ENCODE peak calls at places on chromosomes 1 and 21, in four cellular contexts. Z is body of pancreas, Y is heart left ventricle, E is IMR-90. N is an unnamed sample.
A peak's percentile ranks its signal among the peaks of the same experiment; 100 is the strongest.

GRCh38 chr21:35303085-35303484 is 254.0 kb upstream of the RUNX1 start:
- DNase-seq in Y (no peak), Z (no peak), E (peak; percentile 93), N (no peak)

GRCh38 chr1:21175324-21175669 is 1.4 kb downstream of the EIF4G3 start:
- DNase-seq in Y (peak; percentile 50), E (peak; percentile 27), Z (peak; percentile 34), N (no peak)

GRCh38 chr1:69055223-69055622 is 512.5 kb upstream of the LRRC7 start:
- DNase-seq in Y (no peak), Z (no peak), E (peak; percentile 5), N (no peak)

GRCh38 chr1:42692941-42693340 is 10.7 kb downstream of the YBX1 start:
- DNase-seq in Z (no peak), Y (no peak), E (no peak), N (no peak)

GRCh38 chr1:63799324-63799723 is 25.5 kb downstream of the ROR1 start:
- DNase-seq in E (peak; percentile 38), Z (no peak), Y (no peak), N (no peak)

GRCh38 chr1:203158423-203158822 is 17.2 kb downstream of the MYBPH start:
- DNase-seq in Y (no peak), Z (no peak), E (no peak), N (no peak)

GRCh38 chr1:50358962-50359361 is 64.3 kb downstream of the DMRTA2 start:
- DNase-seq in Y (no peak), Z (no peak), E (no peak), N (no peak)

GRCh38 chr1:151596166-151596933 is 15.5 kb upstream of the SNX27 start:
- DNase-seq in Y (no peak), E (peak; percentile 41), Z (peak; percentile 67), N (no peak)

GRCh38 chr1:205324781-205325180 is 3.2 kb upstream of the NUAK2 start:
- DNase-seq in Z (peak; percentile 41), Y (no peak), E (peak; percentile 77), N (no peak)

GRCh38 chr1:183931646-183932271 is 105.8 kb downstream of the COLGALT2 start:
- DNase-seq in Y (no peak), E (no peak), Z (no peak), N (no peak)

GRCh38 chr1:41500378-41500777 is 15.9 kb upstream of the EDN2 start:
- DNase-seq in Z (peak; percentile 97), E (no peak), Y (peak; percentile 83), N (no peak)

GRCh38 chr21:32920474-32920873 is 105.3 kb upstream of the OLIG2 start:
- DNase-seq in Y (no peak), Z (no peak), E (no peak), N (no peak)

GRCh38 chr1:10965621-10966226 is 46.7 kb upstream of the TARDBP start:
- DNase-seq in E (no peak), Y (peak; percentile 38), Z (peak; percentile 64), N (no peak)

GRCh38 chr1:198901280-198901679 is 262.4 kb downstream of the PTPRC start:
- DNase-seq in Y (no peak), E (no peak), Z (no peak), N (no peak)

GRCh38 chr1:5955479-5955977 is 36.7 kb downstream of the NPHP4 start:
- DNase-seq in Z (no peak), E (no peak), Y (no peak), N (no peak)

GRCh38 chr1:94270801-94271203 is 33.4 kb upstream of the ARHGAP29 start:
- DNase-seq in E (peak; percentile 86), Z (no peak), Y (no peak), N (no peak)

GRCh38 chr1:5239911-5240310 is 585.5 kb downstream of the AJAP1 start:
- DNase-seq in Y (no peak), E (no peak), Z (peak; percentile 28), N (no peak)

GRCh38 chr1:212613440-212614335 is 5.1 kb downstream of the ATF3 start:
- DNase-seq in Z (no peak), E (no peak), Y (no peak), N (no peak)

GRCh38 chr21:38241029-38241740 is 15.6 kb upstream of the KCNJ15 start:
- DNase-seq in Y (peak; percentile 56), Z (peak; percentile 27), E (no peak), N (no peak)

GRCh38 chr1:39047374-39048229 is 21.5 kb downstream of the NDUFS5 start:
- DNase-seq in E (peak; percentile 87), Y (peak; percentile 54), Z (peak; percentile 13), N (peak; percentile 93)

GRCh38 chr1:35499652-35500176 is 57.5 kb downstream of the KIAA0319L start:
- DNase-seq in Z (peak; percentile 16), Y (no peak), E (no peak), N (no peak)

GRCh38 chr1:235639586-235640205 is 9.9 kb downstream of the GNG4 start:
- DNase-seq in E (no peak), Y (no peak), Z (no peak), N (peak; percentile 52)

GRCh38 chr21:15671188-15671587 is 58.6 kb upstream of the USP25 start:
- DNase-seq in Y (no peak), E (no peak), Z (no peak), N (no peak)

GRCh38 chr1:162757476-162757875 is 33.0 kb upstream of the HSD17B7 start:
- DNase-seq in Z (no peak), E (peak; percentile 52), Y (no peak), N (no peak)

GRCh38 chr1:186463511-186463910 is 2.6 kb upstream of the PDC start:
- DNase-seq in Y (no peak), Z (no peak), E (no peak), N (no peak)

GRCh38 chr1:67831850-67832513 is 1.3 kb downstream of the GNG12 start:
- DNase-seq in E (peak; percentile 81), Z (peak; percentile 63), Y (peak; percentile 66), N (no peak)

GRCh38 chr1:97186381-97186780 is 464.8 kb downstream of the PTBP2 start:
- DNase-seq in Y (no peak), E (no peak), Z (peak; percentile 5), N (no peak)

GRCh38 chr1:229848762-229849677 is 218.0 kb upstream of the GALNT2 start:
- DNase-seq in Y (no peak), Z (peak; percentile 40), E (peak; percentile 26), N (no peak)

GRCh38 chr1:7135463-7135862 is 350.2 kb downstream of the CAMTA1 start:
- DNase-seq in Y (no peak), Z (no peak), E (no peak), N (no peak)

GRCh38 chr1:106568575-106568974 is 487.9 kb upstream of the PRMT6 start:
- DNase-seq in Y (no peak), E (no peak), Z (no peak), N (no peak)

GRCh38 chr1:196071452-196071851 is 536.8 kb downstream of the KCNT2 start:
- DNase-seq in Z (no peak), E (no peak), Y (no peak), N (no peak)

GRCh38 chr1:2406451-2407041 is 5.8 kb downstream of the PEX10 start:
- DNase-seq in E (no peak), Z (no peak), Y (no peak), N (no peak)

GRCh38 chr1:177301425-177302124 is 130.8 kb downstream of the BRINP2 start:
- DNase-seq in Y (no peak), E (no peak), Z (no peak), N (no peak)

GRCh38 chr1:40404670-40405462 is 31.3 kb downstream of the SMAP2 start:
- DNase-seq in E (peak; percentile 79), Y (no peak), Z (peak; percentile 38), N (no peak)

GRCh38 chr1:85201340-85202091 is 700 bp upstream of the SYDE2 start:
- DNase-seq in Y (peak; percentile 64), E (peak; percentile 49), Z (peak; percentile 84), N (no peak)

GRCh38 chr1:23274134-23274505 is 56.8 kb upstream of the HTR1D start:
- DNase-seq in Z (no peak), E (no peak), Y (no peak), N (no peak)

GRCh38 chr1:18344755-18345154 is 136.0 kb upstream of the KLHDC7A start:
- DNase-seq in Z (no peak), Y (no peak), E (no peak), N (no peak)
- TF ChIP-seq POLR2A in Z (no peak), Y (no peak), E (no peak), N (no peak)

DNA sequence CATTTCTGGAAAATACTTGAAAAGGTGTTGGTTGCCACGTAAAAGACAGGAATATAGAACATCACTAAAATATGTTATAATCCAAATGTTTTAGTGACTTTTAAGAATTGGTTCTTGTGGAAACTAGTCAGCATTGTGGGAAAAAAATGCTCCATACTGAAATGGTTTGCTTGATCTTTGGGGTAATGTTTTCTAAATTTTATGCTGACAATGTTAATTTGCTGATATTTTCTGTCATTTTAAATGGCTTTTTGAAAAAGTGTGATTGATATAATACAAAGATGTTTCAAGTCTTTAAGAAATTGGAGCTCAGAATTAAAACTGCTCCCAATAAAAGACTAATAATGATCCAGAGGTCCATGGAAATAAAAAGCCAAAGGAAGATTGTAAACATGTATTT is 610.9 kb downstream of the ADGRL2 start:
- DNase-seq in Y (no peak), E (no peak), Z (no peak), N (no peak)
- H3K9me3 ChIP-seq in Y (no peaks in the 10 kb centered on the region), E (no peaks in the 10 kb centered on the region), Z (no peaks in the 10 kb centered on the region), N (no peaks in the 10 kb centered on the region)

GRCh38 chr1:46303038-46303871 is at the start of the genes LRRC41 and UQCRH:
- DNase-seq in Y (peak; percentile 96), Z (peak; percentile 96), E (peak; percentile 98), N (peak; percentile 98)
- TF ChIP-seq POLR2A in Y (peak; percentile 14), Z (peak; percentile 97), E (peak; percentile 97), N (no peak)

GRCh38 chr1:227908366-227908765 is 39.4 kb downstream of the WNT9A start:
- DNase-seq in E (no peak), Z (no peak), Y (no peak), N (no peak)
- H3K9me3 ChIP-seq in E (no peaks in the 10 kb centered on the region), Z (no peaks in the 10 kb centered on the region), Y (no peaks in the 10 kb centered on the region), N (no peaks in the 10 kb centered on the region)

GRCh38 chr1:25699501-25700089 is 83.0 kb downstream of the MAN1C1 start:
- DNase-seq in E (no peak), Z (peak; percentile 14), Y (peak; percentile 89), N (no peak)
- TF ChIP-seq POLR2A in E (no peak), Z (no peak), Y (no peak), N (no peak)

GRCh38 chr1:9200441-9200840 is 34.1 kb upstream of the H6PD start:
- DNase-seq in Z (no peak), E (peak; percentile 61), Y (no peak), N (no peak)

GRCh38 chr1:9204156-9204720 is 30.3 kb upstream of the H6PD start:
- DNase-seq in E (no peak), Y (no peak), Z (no peak), N (no peak)

GRCh38 chr1:9202240-9202870 is 32.2 kb upstream of the H6PD start:
- DNase-seq in Z (no peak), Y (no peak), E (no peak), N (no peak)

GRCh38 chr1:9201421-9202239 is 32.9 kb upstream of the H6PD start:
- DNase-seq in Z (peak; percentile 29), E (peak; percentile 86), Y (no peak), N (no peak)

DNA sequence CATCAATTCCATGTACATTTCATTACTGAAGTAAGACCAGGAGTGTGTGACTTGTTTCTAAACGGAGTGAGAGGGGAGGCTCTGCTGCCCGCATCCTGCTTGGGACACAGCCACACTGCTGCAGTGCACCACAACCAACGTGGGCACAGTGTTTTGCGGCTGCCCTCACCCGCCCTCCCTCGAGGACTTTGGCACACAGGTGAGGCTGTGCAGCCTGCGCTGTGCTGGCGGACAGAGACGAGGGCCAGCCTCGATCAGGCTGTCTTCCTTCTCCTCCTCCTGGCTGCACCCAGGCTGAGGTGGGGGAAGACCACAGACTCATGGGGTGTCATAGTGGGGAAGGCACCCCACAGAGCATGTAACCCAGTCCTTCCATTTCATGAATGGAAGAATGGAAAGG is 31.0 kb upstream of the H6PD start:
- DNase-seq in Y (no peak), E (no peak), Z (no peak), N (no peak)
- H3K9me3 ChIP-seq in Y (no peaks in the 10 kb centered on the region), E (no peaks in the 10 kb centered on the region), Z (no peaks in the 10 kb centered on the region), N (no peaks in the 10 kb centered on the region)

N was measured in vagina.